ENCODE peak calls at places on chromosomes 2 and 18, in four cellular contexts. X is NCI-H510A, C is iPS DF 6.9, Y is epithelial cell of esophagus. S is an unnamed sample.

GRCh38 chr2:150589760-150590159 is 102.3 kb upstream of the RND3 start:
- DNase-seq in Y (peak; percentile 35), X (no peak), C (no peak), S (no peak)

GRCh38 chr2:72515696-72516095 is 310.1 kb downstream of the EXOC6B start:
- DNase-seq in Y (no peak), X (no peak), C (no peak), S (no peak)

GRCh38 chr2:128444044-128444771 is 125.5 kb upstream of the HS6ST1 start:
- DNase-seq in C (no peak), X (no peak), Y (no peak), S (no peak)

GRCh38 chr18:8003878-8004675 is 437.0 kb downstream of the PTPRM start:
- DNase-seq in X (no peak), C (no peak), Y (no peak), S (no peak)

GRCh38 chr18:8791171-8791651 is 85.9 kb downstream of the MTCL1 start:
- DNase-seq in C (no peak), Y (peak; percentile 54), X (no peak), S (no peak)

GRCh38 chr2:870426-870825 is 80.2 kb upstream of the SNTG2 start:
- DNase-seq in X (no peak), Y (no peak), C (no peak), S (no peak)

GRCh38 chr2:147182260-147182659 is 662.6 kb upstream of the ACVR2A start:
- DNase-seq in X (no peak), Y (peak; percentile 88), C (no peak), S (no peak)

GRCh38 chr2:73359915-73360697 is 25.5 kb upstream of the ALMS1 start:
- DNase-seq in C (no peak), Y (peak; percentile 4), X (no peak), S (peak; percentile 48)